ENCODE peak calls at places on chromosomes 7 and 10, in eight cellular contexts. K, Q, I, X, R, A, D and N are unnamed samples.
A peak's percentile ranks its signal among the peaks of the same experiment; 100 is the strongest.

GRCh38 chr10:95214793-95215192 is 20.8 kb downstream of the ACSM6 start:
- DNase-seq in I (no peak), K (no peak), R (no peak), D (peak; percentile 57), Q (peak; percentile 21), A (no peak), X (no peak), N (no peak)

GRCh38 chr10:4670737-4671136 is 155.3 kb upstream of the AKR1E2 start:
- DNase-seq in X (peak; percentile 61), R (no peak), I (no peak), Q (peak; percentile 65), K (no peak), A (no peak), D (peak; percentile 55), N (no peak)

GRCh38 chr10:31602541-31603244 is 283.7 kb downstream of the ZEB1 start:
- DNase-seq in K (peak; percentile 74), I (peak; percentile 87), A (peak; percentile 73), R (peak; percentile 96), Q (peak; percentile 84), X (peak; percentile 81), D (peak; percentile 74), N (no peak)

GRCh38 chr10:124899151-124899550 is 42.8 kb upstream of the ZRANB1 start:
- DNase-seq in D (no peak), Q (no peak), X (no peak), A (peak; percentile 26), K (no peak), I (no peak), R (no peak), N (no peak)

GRCh38 chr7:2821842-2822507 is 22.1 kb downstream of the GNA12 start:
- DNase-seq in I (no peak), K (no peak), X (peak; percentile 81), R (peak; percentile 63), A (no peak), D (peak; percentile 81), Q (peak; percentile 85), N (no peak)

GRCh38 chr7:136618788-136619187 is 249.7 kb upstream of the CHRM2 start:
- DNase-seq in I (no peak), X (no peak), Q (no peak), A (no peak), D (no peak), R (no peak), K (no peak), N (no peak)

GRCh38 chr10:125151824-125152634 is 8.3 kb downstream of the CTBP2 start:
- DNase-seq in R (no peak), A (peak; percentile 82), D (no peak), I (no peak), K (peak; percentile 91), X (no peak), Q (no peak), N (no peak)

GRCh38 chr7:127874049-127874636 is 157.1 kb downstream of the LRRC4 start:
- DNase-seq in I (no peak), X (no peak), K (no peak), Q (no peak), A (no peak), R (no peak), D (no peak), N (no peak)

GRCh38 chr10:62619409-62619730 is 185.2 kb upstream of the ADO start:
- DNase-seq in R (no peak), A (no peak), Q (no peak), D (peak; percentile 38), I (no peak), K (no peak), X (no peak), N (no peak)

GRCh38 chr10:86366033-86366901 is at the start of gene GRID1:
- DNase-seq in K (peak; percentile 80), I (no peak), R (peak; percentile 69), A (peak; percentile 71), Q (peak; percentile 15), D (no peak), X (peak; percentile 11), N (no peak)

GRCh38 chr10:113987805-113988204 is 55.9 kb upstream of the ADRB1 start:
- DNase-seq in D (no peak), X (peak; percentile 4), R (no peak), I (peak; percentile 50), Q (no peak), K (no peak), A (no peak), N (no peak)

GRCh38 chr10:117168729-117169128 is 28.6 kb upstream of the KCNK18 start:
- DNase-seq in A (no peak), I (no peak), X (no peak), D (no peak), R (no peak), K (peak; percentile 66), Q (no peak), N (no peak)

GRCh38 chr7:50069613-50070012 is 23.4 kb downstream of the ZPBP start:
- DNase-seq in I (peak; percentile 23), R (peak; percentile 68), K (no peak), D (peak; percentile 31), Q (peak; percentile 36), X (peak; percentile 22), A (no peak), N (no peak)

GRCh38 chr10:103448751-103449150 is 3.4 kb downstream of the CALHM2 start:
- DNase-seq in X (peak; percentile 90), Q (peak; percentile 88), D (peak; percentile 53), I (peak; percentile 80), R (peak; percentile 91), K (no peak), A (no peak), N (no peak)
- H3K4me3 ChIP-seq in X (peak overlapping the region; percentile 3), Q (no peak overlapping the region), D (no peak overlapping the region), I (no peak overlapping the region), R (peak overlapping the region; percentile 8), K (no peak overlapping the region), A (no peak overlapping the region), N (no peak overlapping the region)

GRCh38 chr10:11328264-11329054 is 283.0 kb downstream of the USP6NL start:
- DNase-seq in Q (no peak), X (no peak), R (no peak), A (no peak), I (no peak), K (peak; percentile 45), D (no peak), N (no peak)

GRCh38 chr10:11326241-11326640 is 285.2 kb downstream of the USP6NL start:
- DNase-seq in X (no peak), I (no peak), R (no peak), Q (no peak), K (peak; percentile 35), D (no peak), A (no peak), N (no peak)

GRCh38 chr10:11324761-11325321 is 286.6 kb downstream of the USP6NL start:
- DNase-seq in X (no peak), R (no peak), I (no peak), Q (no peak), K (peak; percentile 36), A (no peak), D (no peak), N (no peak)

GRCh38 chr10:11325817-11326216 is 285.6 kb downstream of the USP6NL start:
- DNase-seq in X (peak; percentile 39), R (no peak), D (peak; percentile 22), Q (peak; percentile 47), A (no peak), K (no peak), I (no peak), N (no peak)

GRCh38 chr10:11326919-11327318 is 284.5 kb downstream of the USP6NL start:
- DNase-seq in I (no peak), X (no peak), K (peak; percentile 31), R (no peak), A (no peak), Q (no peak), D (no peak), N (no peak)
- H3K4me3 ChIP-seq in I (no peak overlapping the region), X (no peak overlapping the region), K (no peak overlapping the region), R (no peak overlapping the region), A (no peak overlapping the region), Q (no peak overlapping the region), D (no peak overlapping the region), N (no peak overlapping the region)

GRCh38 chr7:91007371-91007770 is 256.9 kb upstream of the FZD1 start:
- DNase-seq in K (no peak), X (no peak), A (no peak), D (no peak), R (no peak), Q (no peak), I (no peak), N (no peak)
- H3K4me3 ChIP-seq in K (no peak overlapping the region), X (no peak overlapping the region), A (no peak overlapping the region), D (no peak overlapping the region), R (no peak overlapping the region), Q (no peak overlapping the region), I (no peak overlapping the region), N (no peak overlapping the region)

DNA sequence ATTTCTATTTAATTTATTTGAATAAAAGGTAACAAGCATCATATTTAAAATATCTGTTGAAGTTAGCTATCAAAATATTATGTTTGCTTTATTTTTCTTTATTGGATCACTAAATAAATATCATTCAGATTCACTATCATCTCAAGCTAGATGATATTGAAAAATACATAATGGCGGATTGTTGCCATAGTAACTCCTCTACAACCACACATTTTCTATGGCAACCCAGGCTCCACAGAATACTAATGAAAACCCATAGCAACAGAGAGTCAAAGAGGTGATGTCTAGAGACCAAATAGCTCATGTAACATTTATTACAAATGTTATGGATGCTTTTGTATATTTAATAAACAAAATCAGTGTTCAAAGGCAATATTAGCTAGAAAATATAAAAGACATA is 148.9 kb upstream of the CDK1 start:
- DNase-seq in X (no peak), K (no peak), A (no peak), I (no peak), R (no peak), Q (no peak), D (no peak), N (no peak)
- H3K4me3 ChIP-seq in X (no peak overlapping the region), K (no peak overlapping the region), A (no peak overlapping the region), I (no peak overlapping the region), R (no peak overlapping the region), Q (no peak overlapping the region), D (no peak overlapping the region), N (no peak overlapping the region)

GRCh38 chr10:78974409-78975317 is 94.1 kb upstream of the ZMIZ1 start:
- DNase-seq in R (peak; percentile 91), I (peak; percentile 72), X (peak; percentile 89), K (peak; percentile 70), D (peak; percentile 89), A (peak; percentile 76), Q (peak; percentile 88), N (peak; percentile 53)
- H3K4me3 ChIP-seq in R (peak overlapping the region; percentile 57), I (peak overlapping the region; percentile 39), X (peak overlapping the region; percentile 17), K (peak overlapping the region; percentile 47), D (peak overlapping the region; percentile 19), A (peak overlapping the region; percentile 51), Q (no peak overlapping the region), N (peak overlapping the region; percentile 33)

GRCh38 chr10:77636286-77636966 is 1.2 kb downstream of the KCNMA1 start:
- DNase-seq in D (no peak), X (no peak), K (peak; percentile 67), R (no peak), I (no peak), A (no peak), Q (no peak), N (no peak)
- H3K4me3 ChIP-seq in D (peak overlapping the region; percentile 87), X (peak overlapping the region; percentile 69), K (peak overlapping the region; percentile 83), R (peak overlapping the region; percentile 76), I (peak overlapping the region; percentile 21), A (peak overlapping the region; percentile 46), Q (peak overlapping the region; percentile 70), N (peak overlapping the region; percentile 66)